ENCODE peak calls at places on chromosomes 11 and 22, in five cellular contexts. S is DMS153, B is substantia nigra, A is RKO, C is NCI-H1417. R is an unnamed sample.

GRCh38 chr11:130722401-130722800 is 193.9 kb downstream of the SNX19 start:
- DNase-seq in S (no peak), C (no peak), A (no peak), B (no peak), R (no peak)

GRCh38 chr11:84855846-84856245 is 771.3 kb downstream of the DLG2 start:
- DNase-seq in C (no peak), B (no peak), A (no peak), S (no peak), R (peak; percentile 86)

GRCh38 chr11:68843703-68844312 is 2.1 kb upstream of the CPT1A start:
- DNase-seq in B (no peak), A (peak; percentile 68), S (peak; percentile 89), C (peak; percentile 95), R (peak; percentile 48)

GRCh38 chr11:33445761-33446161 is 188.6 kb downstream of the HIPK3 start:
- DNase-seq in C (no peak), S (no peak), B (no peak), A (no peak), R (peak; percentile 83)

GRCh38 chr22:40919446-40919845 is 31.7 kb upstream of the RBX1 start:
- DNase-seq in B (no peak), C (no peak), S (no peak), A (no peak), R (no peak)

GRCh38 chr22:44729391-44730012 is 22.9 kb upstream of the ARHGAP8 start:
- DNase-seq in A (no peak), S (no peak), C (no peak), B (peak; percentile 56), R (peak; percentile 70)

GRCh38 chr11:66479741-66480115 is 506 bp upstream of the DPP3 start:
- DNase-seq in A (no peak), S (no peak), C (peak; percentile 98), B (no peak), R (no peak)

GRCh38 chr22:22576244-22576988 is 17.4 kb upstream of the PRAME start:
- DNase-seq in B (no peak), A (peak; percentile 41), C (peak; percentile 2), S (peak; percentile 9), R (peak; percentile 16)

GRCh38 chr11:121589946-121590537 is 137.3 kb upstream of the SORL1-AS1 start:
- DNase-seq in C (no peak), S (no peak), A (no peak), B (no peak), R (no peak)

GRCh38 chr22:37616205-37617083 is 7.8 kb downstream of the GGA1 start:
- DNase-seq in C (no peak), A (no peak), B (no peak), S (no peak), R (no peak)

GRCh38 chr22:37259540-37260029 is 15.5 kb upstream of the RAC2 start:
- DNase-seq in S (peak; percentile 7), B (no peak), A (no peak), C (peak; percentile 15), R (peak; percentile 61)

GRCh38 chr11:77590194-77590591 is 440 bp downstream of the AQP11 start:
- DNase-seq in C (no peak), A (peak; percentile 47), B (no peak), S (peak; percentile 48), R (peak; percentile 46)

GRCh38 chr11:1660025-1660867 is 30.7 kb downstream of the KRTAP5-5 start:
- DNase-seq in A (no peak), C (no peak), B (no peak), S (no peak), R (no peak)

GRCh38 chr22:20191000-20191515 is 40.2 kb upstream of the CCDC188 start:
- DNase-seq in B (no peak), C (no peak), A (no peak), S (no peak), R (no peak)

GRCh38 chr11:2582436-2582931 is 117.3 kb downstream of the KCNQ1OT1 start:
- DNase-seq in C (no peak), A (no peak), B (no peak), S (no peak), R (no peak)

GRCh38 chr22:48753752-48754517 is 1073.7 kb downstream of the BRD1 start:
- DNase-seq in B (no peak), S (no peak), A (no peak), C (no peak), R (no peak)

GRCh38 chr11:19432370-19433163 is 191.8 kb upstream of the E2F8 start:
- DNase-seq in A (no peak), B (no peak), C (no peak), S (no peak), R (peak; percentile 96)

GRCh38 chr11:8826145-8826786 is 84.7 kb upstream of the AKIP1 start:
- DNase-seq in C (no peak), B (no peak), A (no peak), S (no peak), R (peak; percentile 60)

GRCh38 chr11:12084191-12084717 is 26.1 kb upstream of the MICAL2 start:
- DNase-seq in B (no peak), C (no peak), A (no peak), S (no peak), R (no peak)

GRCh38 chr11:73195191-73196007 is 22.7 kb upstream of the P2RY2 start:
- DNase-seq in C (no peak), S (no peak), A (peak; percentile 32), B (no peak), R (peak; percentile 25)

GRCh38 chr11:117281869-117282268 is 9.3 kb upstream of the BACE1-AS start:
- DNase-seq in S (no peak), C (no peak), B (no peak), A (no peak), R (no peak)

GRCh38 chr11:10490398-10491232 is 35.6 kb downstream of the AMPD3 start:
- DNase-seq in C (no peak), B (peak; percentile 86), A (peak; percentile 97), S (no peak), R (peak; percentile 97)

GRCh38 chr11:94302806-94303205 is 1.6 kb upstream of the IZUMO1R start:
- DNase-seq in C (no peak), S (no peak), A (no peak), B (no peak), R (no peak)

GRCh38 chr11:30879322-30880020 is 293.3 kb upstream of the MPPED2 start:
- DNase-seq in S (peak; percentile 83), C (peak; percentile 25), A (no peak), B (no peak), R (peak; percentile 21)

GRCh38 chr11:121890377-121890776 is 225.6 kb downstream of the BLID start:
- DNase-seq in C (no peak), S (no peak), A (no peak), B (no peak), R (peak; percentile 73)

GRCh38 chr11:133842730-133843129 is 2.6 kb downstream of the SPATA19 start:
- DNase-seq in C (no peak), B (no peak), S (no peak), A (no peak), R (no peak)

GRCh38 chr22:17896552-17896951 is 122.3 kb upstream of the BID start:
- DNase-seq in S (no peak), A (no peak), B (peak; percentile 47), C (no peak), R (peak; percentile 52)

GRCh38 chr11:64801591-64802369 is 1.2 kb downstream of the MAP4K2 start:
- DNase-seq in S (no peak), A (no peak), B (no peak), C (no peak), R (no peak)

GRCh38 chr11:47766363-47767227 is 546 bp downstream of the FNBP4 start:
- DNase-seq in A (peak; percentile 73), C (peak; percentile 71), S (no peak), B (peak; percentile 40), R (peak; percentile 76)